ENCODE peak calls at places on chromosomes 5 and 9, in six cellular contexts. Q is stimulated activated CD8-positive, alpha-beta memory T cell treated with anti-CD3 and anti-CD28 coated beads, Interleukin-7, amount 100 ng/mL, for 24 hours; N is cardiac muscle cell; M is GM23338; Y is body of pancreas; A is neural crest cell. K is an unnamed sample.

GRCh38 chr5:151093476-151093889 is 12.6 kb upstream of the TNIP1 start:
- DNase-seq in Q (no peak), N (no peak), A (no peak), M (no peak), Y (no peak), K (no peak)

GRCh38 chr9:23933348-23933747 is 107.3 kb upstream of the ELAVL2 start:
- DNase-seq in Q (no peak), Y (no peak), M (no peak), A (no peak), N (no peak), K (no peak)

GRCh38 chr9:133058550-133059320 is 3.0 kb upstream of the CEL start:
- DNase-seq in Y (no peak), Q (no peak), M (no peak), N (no peak), A (no peak), K (no peak)

GRCh38 chr5:53052499-53052898 is 57.1 kb downstream of the MOCS2 start:
- DNase-seq in M (no peak), Q (no peak), N (no peak), Y (no peak), A (no peak), K (no peak)

GRCh38 chr5:157476699-157477408 is 16.8 kb downstream of the NIPAL4 start:
- DNase-seq in N (peak), A (peak), Y (peak), Q (no peak), M (peak), K (no peak)

GRCh38 chr9:128051932-128052734 is 15.0 kb downstream of the NAIF1 start:
- DNase-seq in Y (peak), M (no peak), N (no peak), Q (no peak), A (no peak), K (no peak)

GRCh38 chr9:129624168-129624759 is 1.7 kb upstream of the NTMT1 start:
- DNase-seq in N (peak), M (peak), Q (peak), A (peak), Y (peak), K (peak)

GRCh38 chr5:149790276-149790675 is 60.2 kb downstream of the PPARGC1B start:
- DNase-seq in M (no peak), N (no peak), Q (no peak), A (no peak), Y (no peak), K (no peak)

GRCh38 chr5:124906339-124907097 is 160.1 kb upstream of the ZNF608 start:
- DNase-seq in N (peak), Y (peak), M (peak), A (peak), Q (no peak), K (peak)

GRCh38 chr9:133246507-133247390 is 28.3 kb downstream of the ABO start:
- DNase-seq in Q (no peak), N (no peak), A (no peak), Y (no peak), M (no peak), K (no peak)

GRCh38 chr9:84974258-84974657 is 304.7 kb downstream of the NTRK2 start:
- DNase-seq in Y (no peak), M (no peak), A (no peak), N (no peak), Q (no peak), K (no peak)

GRCh38 chr9:35226685-35227084 is 64.9 kb downstream of the UNC13B start:
- DNase-seq in M (no peak), Q (no peak), A (no peak), Y (no peak), N (no peak), K (no peak)

GRCh38 chr5:149688406-149688805 is 41.7 kb upstream of the PPARGC1B start:
- DNase-seq in M (no peak), A (no peak), Y (no peak), N (no peak), Q (no peak), K (no peak)

GRCh38 chr9:25700430-25700829 is 22.2 kb upstream of the TUSC1 start:
- DNase-seq in A (no peak), Y (no peak), Q (no peak), M (no peak), N (no peak), K (no peak)

GRCh38 chr5:72122619-72123018 is 15.3 kb downstream of the MAP1B start:
- DNase-seq in Q (no peak), Y (no peak), M (peak), A (no peak), N (no peak), K (no peak)

GRCh38 chr5:106380736-106381135 is 1290.0 kb downstream of the EFNA5 start:
- DNase-seq in Q (no peak), N (no peak), A (no peak), M (no peak), Y (no peak), K (no peak)

GRCh38 chr5:56815657-56816545 is 552 bp downstream of the MAP3K1 start:
- DNase-seq in A (no peak), N (peak), Y (peak), Q (peak), M (peak), K (peak)

GRCh38 chr9:14043491-14043890 is 270.4 kb downstream of the NFIB start:
- DNase-seq in A (no peak), Y (no peak), N (no peak), M (no peak), Q (no peak), K (no peak)